ENCODE peak calls at places on chromosomes 16 and 17, in five cellular contexts. D is cardiac muscle cell; N is body of pancreas; V is heart left ventricle; C is CD8-positive, alpha-beta T cell. R is an unnamed sample. For H3K27me3, the result is how much of the 10 kb centered on the place peaks cover.

GRCh38 chr16:85458952-85459351 is 154.2 kb upstream of the GSE1 start:
- DNase-seq in D (no peak), N (peak), V (no peak), C (no peak), R (no peak)

GRCh38 chr16:88722784-88723506 is 16.6 kb downstream of the CTU2 start:
- DNase-seq in D (no peak), N (no peak), V (no peak), C (no peak), R (no peak)

GRCh38 chr17:70588003-70588402 is 418.7 kb downstream of the KCNJ2 start:
- DNase-seq in D (no peak), N (no peak), V (no peak), C (no peak), R (no peak)

GRCh38 chr16:82924075-82924854 is 297.5 kb downstream of the CDH13 start:
- DNase-seq in D (no peak), N (no peak), V (no peak), C (no peak), R (no peak)

GRCh38 chr17:17816240-17816814 is 20.5 kb downstream of the SREBF1 start:
- DNase-seq in D (no peak), N (no peak), V (no peak), C (no peak), R (peak)

GRCh38 chr17:6940186-6940649 is 55.6 kb upstream of the ALOX12 start:
- DNase-seq in D (no peak), N (no peak), V (peak), C (no peak), R (no peak)

GRCh38 chr16:89140981-89141883 is 30.3 kb upstream of the CDH15 start:
- DNase-seq in D (no peak), N (no peak), V (no peak), C (no peak), R (no peak)

GRCh38 chr16:14232106-14232890 is 161.2 kb downstream of the MRTFB start:
- DNase-seq in D (no peak), N (peak), V (no peak), C (no peak), R (no peak)

GRCh38 chr16:56401482-56401881 is 23.9 kb downstream of the AMFR start:
- DNase-seq in D (no peak), N (no peak), V (no peak), C (no peak), R (no peak)

GRCh38 chr16:57538235-57538711 is 1.9 kb upstream of the CCDC102A start:
- DNase-seq in D (no peak), N (no peak), V (no peak), C (no peak), R (no peak)

GRCh38 chr17:42436401-42436800 is 13.3 kb upstream of the CAVIN1 start:
- DNase-seq in D (peak), N (peak), V (peak), C (no peak), R (peak)

GRCh38 chr16:67277294-67277998 is 1.9 kb upstream of the PLEKHG4 start:
- DNase-seq in D (peak), N (peak), V (no peak), C (no peak), R (no peak)

GRCh38 chr16:56262148-56262878 is 71.0 kb downstream of the GNAO1 start:
- DNase-seq in D (no peak), N (peak), V (no peak), C (peak), R (no peak)

GRCh38 chr16:24984903-24985675 is 30.1 kb downstream of the ARHGAP17 start:
- DNase-seq in D (no peak), N (no peak), V (no peak), C (no peak), R (no peak)

GRCh38 chr17:28347261-28347891 is 10.0 kb downstream of the POLDIP2 start:
- DNase-seq in D (peak), N (peak), V (no peak), C (no peak), R (no peak)

GRCh38 chr16:81634380-81635121 is 144.5 kb upstream of the PLCG2 start:
- DNase-seq in D (peak), N (no peak), V (no peak), C (no peak), R (no peak)

GRCh38 chr17:57954421-57955182 is 610 bp downstream of the CUEDC1 start:
- DNase-seq in D (peak), N (peak), V (peak), C (no peak), R (peak)

GRCh38 chr17:69710926-69711325 is 296.4 kb downstream of the MAP2K6 start:
- DNase-seq in D (no peak), N (no peak), V (no peak), C (no peak), R (no peak)

GRCh38 chr17:4861052-4861451 is 27.9 kb downstream of the MINK1 start:
- DNase-seq in D (no peak), N (no peak), V (no peak), C (no peak), R (no peak)

GRCh38 chr17:36722121-36722902 is 120.9 kb downstream of the MRM1 start:
- DNase-seq in D (peak), N (peak), V (peak), C (peak), R (peak)

GRCh38 chr16:10625595-10626357 is 45.4 kb upstream of the EMP2 start:
- DNase-seq in D (no peak), N (no peak), V (no peak), C (no peak), R (no peak)

GRCh38 chr17:41734139-41734948 is at the start of gene HAP1:
- DNase-seq in D (peak), N (peak), V (no peak), C (no peak), R (peak)

GRCh38 chr16:85554114-85554790 is 58.9 kb upstream of the GSE1 start:
- DNase-seq in D (peak), N (peak), V (peak), C (peak), R (peak)

GRCh38 chr17:45129426-45129939 is 2.8 kb downstream of the PLCD3 start:
- DNase-seq in D (no peak), N (peak), V (peak), C (no peak), R (no peak)
- H3K27ac ChIP-seq in D (no peak), N (peak), V (peak), C (no peak), R (no peak)

GRCh38 chr16:87016056-87016455 is 301.1 kb downstream of the C16orf95 start:
- DNase-seq in D (no peak), N (no peak), V (no peak), C (no peak), R (no peak)

GRCh38 chr16:87014112-87014511 is 303.1 kb downstream of the C16orf95 start:
- DNase-seq in D (no peak), N (no peak), V (no peak), C (no peak), R (no peak)

GRCh38 chr16:87016636-87017035 is 300.6 kb downstream of the C16orf95 start:
- DNase-seq in D (no peak), N (no peak), V (no peak), C (no peak), R (no peak)

GRCh38 chr16:87017388-87018012 is 299.7 kb downstream of the C16orf95 start:
- DNase-seq in D (peak), N (peak), V (no peak), C (no peak), R (no peak)

GRCh38 chr16:87012954-87013938 is 303.9 kb downstream of the C16orf95 start:
- DNase-seq in D (no peak), N (no peak), V (no peak), C (no peak), R (no peak)
- H3K4me3 ChIP-seq in D (no peak), N (no peak), V (no peak), C (no peak), R (no peak)

DNA sequence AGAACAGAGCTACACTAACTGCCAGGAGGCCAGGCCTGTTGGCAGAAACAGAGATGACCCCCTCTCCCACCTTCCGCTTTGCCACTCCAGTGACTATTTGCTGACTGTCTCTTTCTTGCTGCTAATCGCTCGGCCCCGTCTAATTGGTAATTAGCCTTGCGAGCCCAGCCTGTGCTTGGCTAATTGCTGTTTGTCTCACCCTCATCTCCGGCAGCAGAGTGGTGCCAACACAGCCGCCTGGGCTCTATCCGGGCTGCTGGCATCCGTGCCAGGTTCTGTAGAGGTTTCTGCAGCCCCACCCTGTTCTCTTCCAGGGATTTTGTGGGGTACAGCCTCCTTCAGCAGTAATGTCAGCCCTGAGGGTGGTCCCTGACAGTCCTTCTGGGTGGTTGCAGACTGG is 27.4 kb upstream of the PHB1 start:
- DNase-seq in D (no peak), N (no peak), V (no peak), C (no peak), R (no peak)
- H3K27me3 ChIP-seq in D (under half), N (under half), V (under half), C (under half), R (under half)

GRCh38 chr17:72150632-72151460 is 30.0 kb downstream of the SOX9 start:
- DNase-seq in D (peak), N (no peak), V (no peak), C (no peak), R (no peak)
- H3K27ac ChIP-seq in D (no peak), N (peak), V (peak), C (no peak), R (peak)

DNA sequence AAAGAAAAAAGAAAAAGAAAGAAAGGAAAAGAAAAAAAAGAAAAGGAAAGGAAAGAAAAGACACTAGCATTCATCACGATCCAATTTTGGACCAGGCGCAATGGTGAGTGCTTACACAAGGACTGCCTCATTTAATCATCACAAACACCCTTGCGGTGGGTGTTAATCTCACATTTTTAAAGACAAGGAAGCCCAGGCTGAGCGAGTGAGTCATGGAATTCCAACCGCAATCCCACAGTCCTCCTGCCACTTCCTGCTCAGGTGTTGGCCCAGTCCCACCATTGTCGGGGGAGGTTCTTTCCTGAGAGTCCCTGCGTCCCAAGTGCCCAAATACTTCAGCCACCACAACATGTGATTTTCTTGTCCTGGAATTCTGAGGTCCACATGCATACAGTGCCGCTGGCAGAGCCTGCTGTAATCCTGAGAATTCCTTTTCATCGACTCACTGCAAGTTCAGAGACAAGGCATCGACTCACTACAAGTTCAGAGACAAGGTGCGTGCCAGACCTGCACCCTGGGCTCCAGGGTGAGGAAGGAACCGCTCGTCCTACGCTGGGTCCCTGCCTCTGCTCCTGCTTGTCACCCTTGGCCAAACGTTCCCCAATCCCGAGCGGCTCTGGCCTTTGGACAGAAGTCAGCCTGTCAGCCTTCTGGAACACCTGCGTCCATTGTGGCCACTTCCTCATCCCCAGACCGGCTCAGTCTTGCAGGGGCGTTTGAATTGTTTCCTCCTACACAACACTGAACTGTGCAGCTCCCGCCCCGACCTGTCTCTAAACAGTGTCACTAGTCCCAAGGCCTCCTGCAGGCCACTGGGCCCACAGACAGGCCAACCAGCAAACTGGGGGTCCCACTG is 5.8 kb downstream of the ZG16B start:
- DNase-seq in D (peak), N (peak), V (no peak), C (no peak), R (peak)
- H3K4me3 ChIP-seq in D (no peak), N (no peak), V (no peak), C (no peak), R (no peak)

R was measured in dorsolateral prefrontal cortex.